ENCODE peak calls at places on chromosomes 7 and 10, in eight cellular contexts. One of them, this sample, is unnamed.

GRCh38 chr10:125000366-125001312 is 58.7 kb downstream of the ZRANB1 start:
- DNase-seq in germinal center: no peak
- DNase-seq in Caco-2: peak; percentile 39
- DNase-seq in central memory CD4-positive, alpha-beta T cell: no peak
- DNase-seq in epithelial cell of esophagus: peak; percentile 65
- DNase-seq in T-helper 9 cell: no peak
- DNase-seq in keratinocyte: no peak
- DNase-seq in astrocyte of the cerebellum: peak; percentile 34
- DNase-seq in this sample: no peak

GRCh38 chr7:21671859-21672258 is 129.0 kb downstream of the DNAH11 start:
- DNase-seq in central memory CD4-positive, alpha-beta T cell: no peak
- DNase-seq in astrocyte of the cerebellum: no peak
- DNase-seq in keratinocyte: no peak
- DNase-seq in epithelial cell of esophagus: no peak
- DNase-seq in germinal center: no peak
- DNase-seq in Caco-2: no peak
- DNase-seq in T-helper 9 cell: no peak
- DNase-seq in this sample: no peak

GRCh38 chr10:32379314-32379949 is 32.5 kb upstream of the EPC1 start:
- DNase-seq in epithelial cell of esophagus: peak; percentile 81
- DNase-seq in T-helper 9 cell: no peak
- DNase-seq in astrocyte of the cerebellum: peak; percentile 49
- DNase-seq in germinal center: peak; percentile 33
- DNase-seq in central memory CD4-positive, alpha-beta T cell: peak; percentile 64
- DNase-seq in Caco-2: no peak
- DNase-seq in keratinocyte: no peak
- DNase-seq in this sample: peak; percentile 74

GRCh38 chr7:77580762-77581350 is 43.8 kb downstream of the PTPN12 start:
- DNase-seq in central memory CD4-positive, alpha-beta T cell: no peak
- DNase-seq in keratinocyte: no peak
- DNase-seq in epithelial cell of esophagus: no peak
- DNase-seq in germinal center: no peak
- DNase-seq in Caco-2: no peak
- DNase-seq in T-helper 9 cell: no peak
- DNase-seq in astrocyte of the cerebellum: no peak
- DNase-seq in this sample: no peak

GRCh38 chr10:73998623-73999622 is 1.0 kb downstream of the VCL start:
- DNase-seq in epithelial cell of esophagus: peak; percentile 74
- DNase-seq in keratinocyte: no peak
- DNase-seq in T-helper 9 cell: peak; percentile 6
- DNase-seq in Caco-2: peak; percentile 85
- DNase-seq in astrocyte of the cerebellum: peak; percentile 77
- DNase-seq in central memory CD4-positive, alpha-beta T cell: no peak
- DNase-seq in germinal center: peak; percentile 17
- DNase-seq in this sample: peak; percentile 96

GRCh38 chr10:97961979-97962378 is 68.4 kb downstream of the CRTAC1 start:
- DNase-seq in T-helper 9 cell: no peak
- DNase-seq in germinal center: no peak
- DNase-seq in central memory CD4-positive, alpha-beta T cell: no peak
- DNase-seq in astrocyte of the cerebellum: no peak
- DNase-seq in keratinocyte: no peak
- DNase-seq in Caco-2: no peak
- DNase-seq in epithelial cell of esophagus: no peak
- DNase-seq in this sample: peak; percentile 4

GRCh38 chr7:135147899-135148721 is at the start of gene TMEM140:
- DNase-seq in T-helper 9 cell: no peak
- DNase-seq in astrocyte of the cerebellum: no peak
- DNase-seq in central memory CD4-positive, alpha-beta T cell: peak; percentile 78
- DNase-seq in keratinocyte: no peak
- DNase-seq in germinal center: peak; percentile 55
- DNase-seq in Caco-2: peak; percentile 63
- DNase-seq in epithelial cell of esophagus: peak; percentile 46
- DNase-seq in this sample: peak; percentile 74

GRCh38 chr10:43000021-43000411 is 76.9 kb upstream of the RET start:
- DNase-seq in central memory CD4-positive, alpha-beta T cell: no peak
- DNase-seq in T-helper 9 cell: no peak
- DNase-seq in astrocyte of the cerebellum: no peak
- DNase-seq in Caco-2: peak; percentile 28
- DNase-seq in germinal center: no peak
- DNase-seq in epithelial cell of esophagus: no peak
- DNase-seq in keratinocyte: no peak
- DNase-seq in this sample: no peak

GRCh38 chr7:130741336-130741995 is 7.5 kb upstream of the KLF14 start:
- DNase-seq in Caco-2: no peak
- DNase-seq in keratinocyte: no peak
- DNase-seq in astrocyte of the cerebellum: no peak
- DNase-seq in T-helper 9 cell: no peak
- DNase-seq in germinal center: peak; percentile 23
- DNase-seq in epithelial cell of esophagus: no peak
- DNase-seq in central memory CD4-positive, alpha-beta T cell: no peak
- DNase-seq in this sample: no peak

GRCh38 chr7:134630890-134631289 is 15.8 kb upstream of the BPGM start:
- DNase-seq in germinal center: no peak
- DNase-seq in keratinocyte: no peak
- DNase-seq in astrocyte of the cerebellum: no peak
- DNase-seq in Caco-2: no peak
- DNase-seq in epithelial cell of esophagus: peak; percentile 92
- DNase-seq in T-helper 9 cell: no peak
- DNase-seq in central memory CD4-positive, alpha-beta T cell: no peak
- DNase-seq in this sample: no peak

GRCh38 chr10:69810998-69811397 is 9.3 kb downstream of the COL13A1 start:
- DNase-seq in epithelial cell of esophagus: no peak
- DNase-seq in T-helper 9 cell: no peak
- DNase-seq in keratinocyte: no peak
- DNase-seq in germinal center: no peak
- DNase-seq in central memory CD4-positive, alpha-beta T cell: no peak
- DNase-seq in astrocyte of the cerebellum: no peak
- DNase-seq in Caco-2: no peak
- DNase-seq in this sample: no peak

GRCh38 chr7:158097106-158097505 is 490.5 kb downstream of the PTPRN2 start:
- DNase-seq in epithelial cell of esophagus: no peak
- DNase-seq in central memory CD4-positive, alpha-beta T cell: no peak
- DNase-seq in germinal center: no peak
- DNase-seq in astrocyte of the cerebellum: no peak
- DNase-seq in T-helper 9 cell: no peak
- DNase-seq in keratinocyte: no peak
- DNase-seq in Caco-2: no peak
- DNase-seq in this sample: no peak

GRCh38 chr7:108146070-108146842 is 16.1 kb upstream of the LAMB4 start:
- DNase-seq in epithelial cell of esophagus: peak; percentile 80
- DNase-seq in germinal center: peak; percentile 23
- DNase-seq in astrocyte of the cerebellum: peak; percentile 85
- DNase-seq in central memory CD4-positive, alpha-beta T cell: peak; percentile 19
- DNase-seq in keratinocyte: no peak
- DNase-seq in Caco-2: peak; percentile 81
- DNase-seq in T-helper 9 cell: peak; percentile 2
- DNase-seq in this sample: peak; percentile 75

GRCh38 chr10:36888925-36889573 is 236.3 kb upstream of the ANKRD30A start:
- DNase-seq in astrocyte of the cerebellum: no peak
- DNase-seq in epithelial cell of esophagus: peak; percentile 62
- DNase-seq in Caco-2: peak; percentile 84
- DNase-seq in central memory CD4-positive, alpha-beta T cell: peak; percentile 2
- DNase-seq in germinal center: peak; percentile 5
- DNase-seq in T-helper 9 cell: no peak
- DNase-seq in keratinocyte: no peak
- DNase-seq in this sample: peak; percentile 60

GRCh38 chr10:88848499-88848898 is 3.1 kb downstream of the ANKRD22 start:
- DNase-seq in central memory CD4-positive, alpha-beta T cell: no peak
- DNase-seq in T-helper 9 cell: no peak
- DNase-seq in germinal center: no peak
- DNase-seq in keratinocyte: no peak
- DNase-seq in epithelial cell of esophagus: peak; percentile 82
- DNase-seq in astrocyte of the cerebellum: peak; percentile 45
- DNase-seq in Caco-2: no peak
- DNase-seq in this sample: peak; percentile 82

GRCh38 chr7:70695804-70696104 is 436.2 kb upstream of the GALNT17 start:
- DNase-seq in germinal center: peak; percentile 37
- DNase-seq in astrocyte of the cerebellum: no peak
- DNase-seq in T-helper 9 cell: no peak
- DNase-seq in central memory CD4-positive, alpha-beta T cell: peak; percentile 27
- DNase-seq in epithelial cell of esophagus: peak; percentile 20
- DNase-seq in keratinocyte: no peak
- DNase-seq in Caco-2: no peak
- DNase-seq in this sample: peak; percentile 42

GRCh38 chr7:121419201-121420148 is 23.4 kb upstream of the FAM3C start:
- DNase-seq in astrocyte of the cerebellum: no peak
- DNase-seq in Caco-2: no peak
- DNase-seq in central memory CD4-positive, alpha-beta T cell: no peak
- DNase-seq in T-helper 9 cell: no peak
- DNase-seq in germinal center: no peak
- DNase-seq in epithelial cell of esophagus: no peak
- DNase-seq in keratinocyte: no peak
- DNase-seq in this sample: no peak

GRCh38 chr7:28190077-28190476 is 9.5 kb upstream of the JAZF1 start:
- DNase-seq in epithelial cell of esophagus: no peak
- DNase-seq in T-helper 9 cell: no peak
- DNase-seq in Caco-2: no peak
- DNase-seq in germinal center: no peak
- DNase-seq in keratinocyte: no peak
- DNase-seq in astrocyte of the cerebellum: no peak
- DNase-seq in central memory CD4-positive, alpha-beta T cell: no peak
- DNase-seq in this sample: no peak

GRCh38 chr10:538895-539294 is 150.6 kb downstream of the DIP2C start:
- DNase-seq in astrocyte of the cerebellum: peak; percentile 57
- DNase-seq in Caco-2: no peak
- DNase-seq in epithelial cell of esophagus: peak; percentile 22
- DNase-seq in central memory CD4-positive, alpha-beta T cell: no peak
- DNase-seq in T-helper 9 cell: no peak
- DNase-seq in germinal center: no peak
- DNase-seq in keratinocyte: no peak
- DNase-seq in this sample: no peak